ENCODE peak calls at places on chromosomes 5 and 9, in four cellular contexts. One of them, this sample, is unnamed.

GRCh38 chr5:138444774-138445546 is 6.1 kb downstream of the REEP2 start:
- DNase-seq in body of pancreas: no peak
- DNase-seq in tibial artery: peak; percentile 65
- DNase-seq in spleen: peak; percentile 69
- DNase-seq in this sample: no peak

GRCh38 chr9:6538666-6539071 is 106.9 kb downstream of the GLDC start:
- DNase-seq in tibial artery: no peak
- DNase-seq in spleen: no peak
- DNase-seq in body of pancreas: no peak
- DNase-seq in this sample: no peak

GRCh38 chr9:19102181-19102630 is 498 bp downstream of the HAUS6 start:
- DNase-seq in tibial artery: no peak
- DNase-seq in body of pancreas: peak; percentile 12
- DNase-seq in spleen: peak; percentile 92
- DNase-seq in this sample: no peak

GRCh38 chr9:88258012-88258411 is 119.7 kb upstream of the SPATA31C2 start:
- DNase-seq in spleen: no peak
- DNase-seq in body of pancreas: peak; percentile 50
- DNase-seq in tibial artery: no peak
- DNase-seq in this sample: no peak

GRCh38 chr9:97475079-97475478 is 26.4 kb upstream of the TMOD1 start:
- DNase-seq in body of pancreas: no peak
- DNase-seq in tibial artery: no peak
- DNase-seq in spleen: no peak
- DNase-seq in this sample: no peak

GRCh38 chr9:34994429-34995287 is 5.1 kb downstream of the DNAJB5 start:
- DNase-seq in tibial artery: no peak
- DNase-seq in body of pancreas: no peak
- DNase-seq in spleen: no peak
- DNase-seq in this sample: no peak

GRCh38 chr5:75167345-75167744 is 69.3 kb downstream of the ANKRD31 start:
- DNase-seq in spleen: no peak
- DNase-seq in body of pancreas: no peak
- DNase-seq in tibial artery: no peak
- DNase-seq in this sample: no peak

GRCh38 chr5:37495668-37496067 is 116.5 kb downstream of the WDR70 start:
- DNase-seq in body of pancreas: no peak
- DNase-seq in tibial artery: no peak
- DNase-seq in spleen: no peak
- DNase-seq in this sample: no peak

GRCh38 chr9:136829981-136830885 is 12.0 kb upstream of the AJM1 start:
- DNase-seq in body of pancreas: peak; percentile 1
- DNase-seq in spleen: peak; percentile 58
- DNase-seq in tibial artery: peak; percentile 68
- DNase-seq in this sample: no peak

GRCh38 chr5:88644676-88645075 is 238.3 kb downstream of the MEF2C start:
- DNase-seq in tibial artery: no peak
- DNase-seq in spleen: no peak
- DNase-seq in body of pancreas: no peak
- DNase-seq in this sample: no peak

GRCh38 chr9:112822618-112823017 is 68.1 kb downstream of the SLC46A2 start:
- DNase-seq in spleen: no peak
- DNase-seq in body of pancreas: no peak
- DNase-seq in tibial artery: no peak
- DNase-seq in this sample: no peak

GRCh38 chr5:150103678-150104549 is 17.6 kb upstream of the CSF1R start:
- DNase-seq in body of pancreas: no peak
- DNase-seq in tibial artery: no peak
- DNase-seq in spleen: no peak
- DNase-seq in this sample: peak; percentile 22

GRCh38 chr5:80837679-80838078 is 122.5 kb upstream of the RASGRF2 start:
- DNase-seq in body of pancreas: no peak
- DNase-seq in spleen: no peak
- DNase-seq in tibial artery: no peak
- DNase-seq in this sample: no peak

GRCh38 chr5:62606878-62607277 is 28.3 kb downstream of the LRRC70 start:
- DNase-seq in spleen: no peak
- DNase-seq in body of pancreas: no peak
- DNase-seq in tibial artery: no peak
- DNase-seq in this sample: no peak

GRCh38 chr9:69604568-69605219 is 67.5 kb downstream of the APBA1 start:
- DNase-seq in tibial artery: no peak
- DNase-seq in body of pancreas: no peak
- DNase-seq in spleen: no peak
- DNase-seq in this sample: no peak

GRCh38 chr5:908172-908571 is 15.5 kb downstream of the TRIP13 start:
- DNase-seq in body of pancreas: no peak
- DNase-seq in tibial artery: no peak
- DNase-seq in spleen: peak; percentile 55
- DNase-seq in this sample: no peak

GRCh38 chr9:12689233-12689632 is 4.0 kb upstream of the TYRP1 start:
- DNase-seq in tibial artery: no peak
- DNase-seq in body of pancreas: no peak
- DNase-seq in spleen: no peak
- DNase-seq in this sample: no peak

GRCh38 chr5:60541980-60542379 is 158.0 kb downstream of the DEPDC1B start:
- DNase-seq in spleen: no peak
- DNase-seq in body of pancreas: peak; percentile 13
- DNase-seq in tibial artery: no peak
- DNase-seq in this sample: no peak

GRCh38 chr5:107184066-107184465 is 486.7 kb downstream of the EFNA5 start:
- DNase-seq in spleen: no peak
- DNase-seq in tibial artery: no peak
- DNase-seq in body of pancreas: no peak
- DNase-seq in this sample: no peak

GRCh38 chr9:99411068-99411467 is 189.0 kb downstream of the SEC61B start:
- DNase-seq in spleen: no peak
- DNase-seq in tibial artery: no peak
- DNase-seq in body of pancreas: no peak
- DNase-seq in this sample: no peak

GRCh38 chr5:75037106-75037505 is 15.3 kb downstream of the GCNT4 start:
- DNase-seq in spleen: no peak
- DNase-seq in tibial artery: no peak
- DNase-seq in body of pancreas: peak; percentile 67
- DNase-seq in this sample: peak; percentile 49

GRCh38 chr9:135030711-135031245 is 56.7 kb upstream of the OLFM1 start:
- DNase-seq in tibial artery: no peak
- DNase-seq in spleen: no peak
- DNase-seq in body of pancreas: no peak
- DNase-seq in this sample: no peak

GRCh38 chr5:9716838-9717281 is 86.7 kb upstream of the TAS2R1 start:
- DNase-seq in tibial artery: no peak
- DNase-seq in body of pancreas: no peak
- DNase-seq in spleen: no peak
- DNase-seq in this sample: no peak

GRCh38 chr9:111349766-111350165 is 19.7 kb upstream of the OR2K2 start:
- DNase-seq in body of pancreas: no peak
- DNase-seq in spleen: no peak
- DNase-seq in tibial artery: no peak
- DNase-seq in this sample: no peak

GRCh38 chr5:58107704-58108103 is 352.2 kb downstream of the PLK2 start:
- DNase-seq in body of pancreas: no peak
- DNase-seq in tibial artery: no peak
- DNase-seq in spleen: no peak
- DNase-seq in this sample: no peak

GRCh38 chr9:34717996-34718614 is 8.2 kb upstream of the CCL21 start:
- DNase-seq in spleen: peak; percentile 56
- DNase-seq in tibial artery: no peak
- DNase-seq in body of pancreas: peak; percentile 11
- DNase-seq in this sample: no peak

GRCh38 chr5:7941692-7942091 is 72.7 kb downstream of the MTRR start:
- DNase-seq in spleen: no peak
- DNase-seq in tibial artery: no peak
- DNase-seq in body of pancreas: no peak
- DNase-seq in this sample: no peak

GRCh38 chr5:179955062-179955461 is 47.4 kb upstream of the TBC1D9B start:
- DNase-seq in tibial artery: no peak
- DNase-seq in body of pancreas: no peak
- DNase-seq in spleen: no peak
- DNase-seq in this sample: no peak

DNA sequence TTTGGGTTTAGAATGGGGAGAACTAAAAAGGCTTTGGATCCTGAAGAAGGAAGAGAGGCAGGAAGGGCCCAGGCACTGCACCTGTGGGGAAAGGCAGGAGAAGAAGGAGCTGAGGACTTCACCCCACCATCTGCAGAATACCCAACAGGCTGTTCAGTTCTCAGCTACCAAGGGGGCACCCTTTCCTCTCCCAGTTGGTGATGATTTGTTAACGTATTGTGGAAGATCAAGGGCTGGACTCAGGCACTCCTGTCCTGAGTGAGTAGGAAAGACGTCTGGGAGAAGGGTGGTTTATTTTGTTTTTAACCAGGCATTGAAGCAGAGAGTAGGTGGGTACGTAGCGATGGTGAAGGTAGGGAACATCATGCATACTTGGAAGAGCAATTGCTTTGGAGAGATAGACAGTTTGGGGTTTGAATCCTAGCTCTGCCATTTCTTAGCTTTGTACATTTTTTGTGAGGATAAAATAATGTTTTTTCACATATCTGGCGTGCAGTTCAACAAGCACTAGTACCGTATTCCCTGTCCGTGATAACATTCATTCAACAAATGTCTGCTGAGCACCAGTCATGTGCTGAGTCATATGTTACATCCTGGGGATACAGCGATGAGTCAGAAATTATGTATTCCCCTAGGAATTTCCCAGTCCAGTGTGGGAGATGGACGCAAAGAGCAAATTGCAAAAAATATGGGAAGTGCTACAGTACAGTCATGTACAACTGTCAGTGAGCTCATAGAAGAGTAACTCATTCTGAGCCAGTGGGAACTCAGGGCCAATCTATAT is 2.1 kb downstream of the MSANTD3 start:
- DNase-seq in spleen: no peak
- DNase-seq in tibial artery: no peak
- DNase-seq in body of pancreas: peak; percentile 43
- DNase-seq in this sample: no peak
- H3K4me3 ChIP-seq in spleen: no peak overlapping the region
- H3K4me3 ChIP-seq in tibial artery: peak overlapping the region; percentile 65
- H3K4me3 ChIP-seq in body of pancreas: no peak overlapping the region
- H3K4me3 ChIP-seq in this sample: no peak overlapping the region

DNA sequence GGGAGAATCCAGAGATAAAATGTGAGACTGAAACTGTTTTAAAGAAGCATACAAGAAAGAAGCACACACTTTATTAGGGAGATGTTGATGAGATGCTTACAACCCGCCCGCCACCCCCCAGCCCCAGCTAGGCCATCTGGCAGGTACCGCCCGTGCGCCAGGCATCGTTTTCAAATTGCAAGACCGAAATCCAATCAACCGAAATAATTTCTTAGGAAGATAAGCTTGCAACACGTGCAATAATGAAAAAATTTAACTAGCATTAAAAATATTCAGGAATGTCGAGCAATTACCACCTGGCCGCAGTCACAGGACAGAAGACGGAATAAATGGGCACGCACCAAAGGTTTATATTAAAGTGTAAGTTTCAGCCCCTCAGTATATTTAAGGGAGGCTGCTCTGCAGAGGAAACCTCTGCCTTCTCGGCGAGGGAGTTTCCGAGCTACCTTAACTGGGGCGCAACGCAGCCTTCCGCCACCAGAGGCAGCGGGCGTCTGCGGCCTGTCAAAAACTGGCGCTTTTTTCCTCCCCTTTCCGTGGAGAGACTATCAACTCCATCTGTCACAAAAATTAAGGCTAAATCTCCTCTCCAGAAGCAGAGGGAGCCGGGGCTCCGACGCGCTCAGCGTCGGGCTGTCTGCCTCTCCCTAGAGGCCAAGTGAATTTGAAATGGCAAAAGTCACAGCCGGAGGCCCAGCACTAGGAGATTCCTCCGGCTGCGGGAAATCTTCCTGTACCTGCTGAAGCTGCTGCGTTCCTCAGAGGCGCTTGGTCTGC is 1.0 kb upstream of the GAS1 start:
- DNase-seq in spleen: peak; percentile 91
- DNase-seq in body of pancreas: peak; percentile 84
- DNase-seq in tibial artery: peak; percentile 89
- DNase-seq in this sample: peak; percentile 74
- H3K4me3 ChIP-seq in spleen: peak overlapping the region; percentile 84
- H3K4me3 ChIP-seq in body of pancreas: peak overlapping the region; percentile 80
- H3K4me3 ChIP-seq in tibial artery: peak overlapping the region; percentile 83
- H3K4me3 ChIP-seq in this sample: peak overlapping the region; percentile 39

DNA sequence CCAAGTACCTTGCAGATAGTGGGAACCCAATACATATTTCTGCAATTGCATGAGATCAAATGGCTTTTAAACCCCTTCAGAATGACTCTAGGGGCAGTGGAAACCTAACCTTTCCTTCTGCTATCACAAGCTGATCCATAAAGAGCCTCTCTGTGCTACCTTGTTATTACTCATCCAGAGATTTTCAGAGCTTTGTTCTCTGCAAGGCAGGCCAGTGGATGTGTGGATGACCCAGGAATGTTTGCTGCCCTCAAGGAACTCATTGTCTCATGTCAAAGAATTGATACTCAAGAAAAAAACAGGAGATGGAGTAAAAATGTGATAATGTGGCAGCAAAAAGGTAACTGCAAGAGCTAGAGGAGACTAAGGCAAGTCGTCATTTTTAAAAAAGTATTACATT is 164.1 kb downstream of the HMHB1 start:
- DNase-seq in tibial artery: no peak
- DNase-seq in spleen: no peak
- DNase-seq in body of pancreas: no peak
- DNase-seq in this sample: no peak
- H3K4me3 ChIP-seq in tibial artery: no peak overlapping the region
- H3K4me3 ChIP-seq in spleen: no peak overlapping the region
- H3K4me3 ChIP-seq in body of pancreas: no peak overlapping the region
- H3K4me3 ChIP-seq in this sample: no peak overlapping the region

GRCh38 chr5:143401253-143401845 is 2.1 kb downstream of the NR3C1 start:
- DNase-seq in spleen: no peak
- DNase-seq in tibial artery: no peak
- DNase-seq in body of pancreas: no peak
- DNase-seq in this sample: no peak

GRCh38 chr5:143403357-143403606 is 204 bp downstream of the NR3C1 start:
- DNase-seq in tibial artery: no peak
- DNase-seq in spleen: no peak
- DNase-seq in body of pancreas: no peak
- DNase-seq in this sample: no peak

GRCh38 chr5:143400541-143401252 is 2.8 kb downstream of the NR3C1 start:
- DNase-seq in tibial artery: peak; percentile 57
- DNase-seq in spleen: no peak
- DNase-seq in body of pancreas: no peak
- DNase-seq in this sample: no peak

GRCh38 chr5:143402464-143403356 is 776 bp downstream of the NR3C1 start:
- DNase-seq in body of pancreas: peak; percentile 63
- DNase-seq in spleen: peak; percentile 95
- DNase-seq in tibial artery: peak; percentile 79
- DNase-seq in this sample: peak; percentile 58

DNA sequence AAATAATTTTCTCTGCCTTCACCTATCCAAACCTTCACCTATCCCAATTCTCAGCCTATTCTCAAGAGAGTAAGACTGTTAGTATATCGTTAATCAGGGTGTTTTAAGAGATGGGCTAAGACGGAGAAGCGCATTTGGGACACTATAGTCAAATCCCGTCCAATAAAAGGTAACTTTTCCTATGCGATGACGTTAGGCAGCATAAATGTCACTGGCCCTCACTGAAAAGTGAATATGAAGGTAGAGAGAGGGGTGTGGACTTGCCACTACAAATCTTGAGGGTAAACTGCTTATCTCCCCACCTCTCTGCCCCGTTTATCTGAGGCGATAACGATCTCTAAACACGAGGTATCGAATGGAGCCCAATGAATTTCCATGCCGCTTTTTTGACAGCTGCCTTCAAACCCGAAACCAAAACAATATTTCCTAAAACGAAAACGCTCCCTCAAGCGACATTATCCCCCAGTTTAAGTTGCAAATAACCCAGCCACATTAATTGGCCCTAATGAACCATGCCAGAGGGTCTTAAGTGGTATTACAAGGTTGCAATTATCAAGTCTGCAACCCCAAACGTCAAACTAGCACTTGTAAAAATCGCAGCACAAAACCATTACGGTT is 1.5 kb downstream of the NR3C1 start:
- DNase-seq in body of pancreas: no peak
- DNase-seq in tibial artery: no peak
- DNase-seq in spleen: no peak
- DNase-seq in this sample: no peak
- H3K4me3 ChIP-seq in body of pancreas: peak overlapping the region; percentile 89
- H3K4me3 ChIP-seq in tibial artery: peak overlapping the region; percentile 78
- H3K4me3 ChIP-seq in spleen: peak overlapping the region; percentile 87
- H3K4me3 ChIP-seq in this sample: peak overlapping the region; percentile 98